ENCODE peak calls at places on chromosomes 5 and 9, in seven cellular contexts. Y is K562, W is GM12878, U is SK-N-SH, I is HCT116, D is HepG2, X is NT2/D1. C is an unnamed sample.

GRCh38 chr5:76701298-76701697 is 14.6 kb upstream of the F2R start:
- DNase-seq in Y (no peak), W (no peak), U (no peak), I (no peak), D (peak), X (no peak), C (no peak)

GRCh38 chr5:60340326-60340725 is 359.6 kb downstream of the DEPDC1B start:
- DNase-seq in Y (no peak), W (no peak), U (no peak), I (no peak), D (no peak), X (no peak), C (no peak)

GRCh38 chr5:141641634-141642278 is 5.0 kb downstream of the RELL2 start:
- DNase-seq in Y (peak), W (no peak), U (no peak), I (no peak), D (no peak), X (no peak), C (no peak)

GRCh38 chr9:134419684-134420076 is 93.4 kb downstream of the RXRA start:
- DNase-seq in Y (peak), W (no peak), U (peak), I (no peak), D (no peak), X (peak), C (peak)

GRCh38 chr5:179878222-179879002 is 19.8 kb upstream of the MRNIP start:
- DNase-seq in Y (no peak), W (no peak), U (no peak), I (no peak), D (no peak), X (no peak), C (no peak)

GRCh38 chr9:113963017-113963620 is 87.0 kb downstream of the ZNF618 start:
- DNase-seq in Y (peak), W (no peak), U (peak), I (peak), D (peak), X (peak), C (peak)

GRCh38 chr5:127313847-127314473 is 23.4 kb downstream of the MEGF10 start:
- DNase-seq in Y (peak), W (no peak), U (peak), I (peak), D (peak), X (no peak), C (no peak)

GRCh38 chr5:51669095-51669494 is 285.8 kb downstream of the ISL1 start:
- DNase-seq in Y (no peak), W (no peak), U (no peak), I (no peak), D (no peak), X (no peak), C (no peak)

GRCh38 chr9:84932915-84933527 is 263.5 kb downstream of the NTRK2 start:
- DNase-seq in Y (no peak), W (no peak), U (no peak), I (no peak), D (no peak), X (peak), C (no peak)

GRCh38 chr9:105344283-105344682 is 99.8 kb downstream of the SLC44A1 start:
- DNase-seq in Y (no peak), W (no peak), U (no peak), I (no peak), D (no peak), X (no peak), C (no peak)

GRCh38 chr5:139709587-139710369 is 61.6 kb downstream of the CXXC5 start:
- DNase-seq in Y (peak), W (no peak), U (peak), I (no peak), D (no peak), X (no peak), C (peak)

GRCh38 chr5:144313147-144313726 is 142.6 kb downstream of the KCTD16 start:
- DNase-seq in Y (no peak), W (no peak), U (peak), I (no peak), D (no peak), X (no peak), C (no peak)

GRCh38 chr9:126502417-126503332 is 111.1 kb upstream of the LMX1B start:
- DNase-seq in Y (no peak), W (no peak), U (no peak), I (no peak), D (no peak), X (no peak), C (no peak)

GRCh38 chr5:113617191-113617796 is 103.8 kb downstream of the YTHDC2 start:
- DNase-seq in Y (no peak), W (no peak), U (no peak), I (no peak), D (no peak), X (no peak), C (no peak)

GRCh38 chr9:34318163-34318790 is 10.8 kb downstream of the KIF24 start:
- DNase-seq in Y (no peak), W (no peak), U (no peak), I (no peak), D (no peak), X (no peak), C (no peak)

GRCh38 chr9:73200694-73201432 is 49.2 kb downstream of the ANXA1 start:
- DNase-seq in Y (no peak), W (no peak), U (peak), I (peak), D (peak), X (peak), C (no peak)
- TF ChIP-seq YY1 in Y (no peak), W (no peak), U (no peak), I (no peak), D (no peak), X (no peak), C (no peak)

DNA sequence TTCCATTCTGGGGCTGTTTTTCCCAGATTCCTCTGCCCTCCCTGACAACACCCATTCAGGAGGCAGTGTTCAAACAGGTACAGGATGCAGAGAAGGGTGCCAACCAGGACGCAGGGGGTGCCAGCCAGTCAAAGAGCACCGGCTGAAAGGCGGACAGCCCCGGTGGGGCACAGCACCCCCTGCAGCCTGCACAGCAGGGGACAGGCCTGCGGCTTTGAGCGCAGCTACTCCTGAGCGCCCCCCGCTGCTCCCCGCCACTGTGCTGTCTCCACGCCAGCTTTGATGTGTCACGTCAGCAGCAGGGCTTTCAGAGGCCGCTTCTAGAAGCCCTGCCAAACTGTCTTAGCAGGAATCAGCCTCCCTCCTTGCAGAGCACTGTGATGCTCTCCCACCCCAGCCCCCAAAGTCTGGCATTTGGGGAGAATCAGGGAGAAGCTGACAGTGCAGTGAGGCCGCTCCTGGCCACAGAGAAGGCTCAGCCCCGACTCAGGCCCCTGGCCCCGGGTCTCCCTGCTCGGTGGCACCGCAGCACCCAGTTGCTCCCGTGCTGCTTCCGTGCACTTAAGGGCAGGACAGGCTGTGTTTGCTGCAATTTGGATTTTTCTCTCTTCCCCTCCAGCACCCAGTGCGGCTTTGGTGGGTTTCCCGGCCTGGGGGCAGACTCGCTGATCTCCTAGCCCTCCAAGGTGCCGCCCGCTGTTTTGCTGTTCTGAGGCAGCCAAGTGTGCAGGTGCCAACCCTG is 20.3 kb downstream of the AK8 start:
- DNase-seq in Y (peak), W (no peak), U (peak), I (peak), D (no peak), X (no peak), C (peak)
- TF ChIP-seq YY1 in Y (no peak), W (no peak), U (no peak), I (no peak), D (no peak), X (no peak), C (no peak)

GRCh38 chr9:98101416-98101815 is 17.6 kb downstream of the TRIM14 start:
- DNase-seq in Y (no peak), W (no peak), U (no peak), I (no peak), D (no peak), X (no peak), C (no peak)

GRCh38 chr9:98097836-98098235 is 21.2 kb downstream of the TRIM14 start:
- DNase-seq in Y (no peak), W (no peak), U (no peak), I (no peak), D (no peak), X (no peak), C (no peak)

GRCh38 chr9:98099898-98100297 is 19.1 kb downstream of the TRIM14 start:
- DNase-seq in Y (no peak), W (no peak), U (no peak), I (no peak), D (no peak), X (no peak), C (no peak)

GRCh38 chr9:98101868-98102273 is 17.2 kb downstream of the TRIM14 start:
- DNase-seq in Y (no peak), W (peak), U (no peak), I (no peak), D (no peak), X (no peak), C (no peak)

DNA sequence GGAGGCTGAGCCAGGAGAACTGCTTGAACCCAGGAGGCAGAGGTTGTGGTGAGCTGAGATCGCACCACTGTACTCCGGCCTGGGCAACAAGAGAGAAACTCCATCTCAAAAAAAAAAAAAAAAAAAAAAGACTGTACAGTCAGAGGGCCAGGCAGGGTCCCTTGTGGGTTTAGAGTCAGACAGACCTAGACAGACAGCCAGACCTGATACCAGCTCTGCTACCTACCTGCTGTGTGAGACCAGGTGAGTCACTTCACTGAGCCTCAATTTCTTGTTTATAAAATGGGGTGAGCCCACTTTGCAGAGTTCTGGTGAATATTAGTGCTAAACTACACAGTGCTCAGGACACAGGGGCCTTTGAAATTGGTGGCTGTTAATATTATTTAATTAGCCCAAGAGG is 19.7 kb downstream of the TRIM14 start:
- DNase-seq in Y (no peak), W (no peak), U (no peak), I (no peak), D (no peak), X (no peak), C (no peak)
- TF ChIP-seq YY1 in Y (no peak), W (no peak), U (no peak), I (no peak), D (no peak), X (no peak), C (no peak)

GRCh38 chr5:107670927-107671741 is at the start of gene EFNA5:
- DNase-seq in Y (no peak), W (no peak), U (peak), I (peak), D (no peak), X (peak), C (peak)
- TF ChIP-seq YY1 in Y (no peak), W (no peak), U (no peak), I (no peak), D (no peak), X (no peak), C (no peak)

GRCh38 chr9:136363606-136364368 is at the start of gene DNLZ:
- DNase-seq in Y (peak), W (peak), U (peak), I (peak), D (peak), X (peak), C (no peak)
- TF ChIP-seq YY1 in Y (peak), W (peak), U (peak), I (peak), D (peak), X (peak), C (peak)

DNA sequence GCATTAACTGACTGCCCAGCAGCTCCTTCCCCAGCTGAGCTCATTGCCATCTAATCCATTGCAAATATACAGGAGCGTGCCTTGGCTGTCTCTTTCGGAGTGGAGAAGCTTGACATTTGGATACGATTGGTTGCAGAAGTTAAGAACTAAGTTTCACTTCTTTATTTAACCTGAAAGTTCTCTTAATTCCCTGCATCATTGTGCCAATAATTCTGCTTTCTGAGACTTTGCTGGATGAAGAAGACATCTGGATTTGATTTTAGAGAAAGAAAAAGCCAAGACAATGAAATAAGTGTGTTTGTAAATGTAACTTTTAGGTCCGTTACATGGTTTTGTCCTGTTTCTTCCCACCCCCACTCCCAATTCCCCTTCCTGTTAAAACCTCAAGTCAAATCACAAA is 33.9 kb downstream of the TAS2R1 start:
- DNase-seq in Y (no peak), W (no peak), U (no peak), I (no peak), D (no peak), X (no peak), C (no peak)
- TF ChIP-seq YY1 in Y (no peak), W (no peak), U (no peak), I (no peak), D (no peak), X (no peak), C (no peak)

GRCh38 chr9:136760424-136760823 is 2.4 kb upstream of the LCN8 start:
- DNase-seq in Y (no peak), W (no peak), U (no peak), I (no peak), D (no peak), X (no peak), C (no peak)
- TF ChIP-seq YY1 in Y (no peak), W (no peak), U (no peak), I (no peak), D (no peak), X (no peak), C (no peak)

DNA sequence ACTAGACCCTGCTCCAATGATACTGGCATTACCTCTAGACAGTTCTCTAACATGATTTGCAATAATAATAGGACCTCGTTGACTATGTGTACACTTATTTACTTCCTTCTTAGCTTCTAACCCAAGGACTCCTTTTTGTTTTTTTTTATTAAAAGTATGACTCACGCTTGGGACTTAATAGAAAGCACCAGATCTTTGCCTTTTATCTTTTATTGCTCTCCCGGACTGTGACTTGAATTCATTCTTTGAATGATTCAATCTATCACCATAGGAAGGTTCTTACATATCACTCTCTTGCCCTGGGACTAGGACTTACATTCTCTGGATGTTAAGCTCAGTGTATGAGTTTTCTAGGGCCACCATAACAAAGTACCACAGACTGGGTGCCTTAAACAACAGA is 9.0 kb downstream of the C9 start:
- DNase-seq in Y (no peak), W (no peak), U (no peak), I (no peak), D (no peak), X (no peak), C (no peak)
- TF ChIP-seq YY1 in Y (no peak), W (no peak), U (no peak), I (no peak), D (no peak), X (no peak), C (no peak)

C was measured in H1.